ENCODE peak calls at places on chromosomes 3 and 15, in nine cellular contexts. O is transverse colon, Y is lower lobe of right lung, P is hepatocyte, V is A549, W is upper lobe of right lung, Z is heart right ventricle, E is neural progenitor cell, H is coronary artery. L is an unnamed sample.

GRCh38 chr15:70427120-70427519 is 329.4 kb upstream of the TLE3 start:
- DNase-seq in P (no peak), H (no peak), Z (no peak), W (no peak), Y (no peak), O (no peak), V (peak), E (no peak), L (no peak)

GRCh38 chr3:42539871-42540714 is 37.6 kb downstream of the VIPR1 start:
- DNase-seq in Z (no peak), O (peak), V (peak), H (no peak), P (peak), E (peak), W (peak), Y (peak), L (peak)

GRCh38 chr15:56805466-56806146 is 72.3 kb upstream of the ZNF280D start:
- DNase-seq in V (peak), Y (no peak), E (no peak), H (no peak), P (peak), W (no peak), Z (no peak), O (no peak), L (peak)

GRCh38 chr15:41849861-41850260 is 11.2 kb downstream of the PLA2G4B start:
- DNase-seq in O (no peak), P (no peak), W (peak), Z (no peak), V (no peak), H (no peak), Y (peak), E (no peak), L (peak)

GRCh38 chr3:9808345-9809037 is 1.6 kb upstream of the TTLL3 start:
- DNase-seq in E (peak), P (peak), Z (no peak), V (peak), W (no peak), H (no peak), Y (no peak), O (peak), L (peak)

GRCh38 chr3:162512488-162512887 is 1015.9 kb downstream of the OTOL1 start:
- DNase-seq in P (no peak), E (no peak), V (no peak), W (no peak), Z (no peak), Y (no peak), O (no peak), H (no peak), L (no peak)

GRCh38 chr3:112653881-112654300 is 12.9 kb upstream of the CCDC80 start:
- DNase-seq in O (no peak), V (peak), P (no peak), H (no peak), Y (peak), E (no peak), W (no peak), Z (peak), L (peak)

GRCh38 chr15:29123171-29123570 is 146.5 kb downstream of the NSMCE3 start:
- DNase-seq in H (no peak), O (no peak), P (no peak), E (no peak), V (no peak), W (no peak), Z (no peak), Y (peak), L (no peak)

GRCh38 chr15:89121414-89121813 is 33.2 kb downstream of the ABHD2 start:
- DNase-seq in W (no peak), O (peak), Z (no peak), P (peak), V (peak), Y (no peak), E (no peak), H (no peak), L (peak)

GRCh38 chr3:161648071-161648470 is 151.5 kb downstream of the OTOL1 start:
- DNase-seq in O (no peak), P (no peak), W (no peak), V (no peak), Y (no peak), Z (no peak), H (no peak), E (no peak), L (no peak)

GRCh38 chr3:4306091-4306490 is 2.9 kb downstream of the SETMAR start:
- DNase-seq in Y (no peak), Z (no peak), V (no peak), H (no peak), O (no peak), E (no peak), W (no peak), P (no peak), L (no peak)

GRCh38 chr3:136787226-136787793 is 31.6 kb upstream of the SLC35G2 start:
- DNase-seq in Y (no peak), E (no peak), V (no peak), W (no peak), H (no peak), O (peak), Z (no peak), P (no peak), L (no peak)

GRCh38 chr3:167032267-167032876 is 347.7 kb downstream of the ZBBX start:
- DNase-seq in P (peak), Y (no peak), H (no peak), W (no peak), E (peak), O (no peak), V (peak), Z (no peak), L (peak)

GRCh38 chr3:2783261-2783660 is 326.9 kb downstream of the IL5RA start:
- DNase-seq in P (no peak), E (peak), Z (no peak), W (no peak), V (no peak), O (no peak), H (no peak), Y (no peak), L (no peak)

GRCh38 chr15:40448354-40448753 is 7.6 kb downstream of the BAHD1 start:
- DNase-seq in H (no peak), Y (no peak), P (no peak), E (no peak), V (no peak), O (peak), Z (no peak), W (no peak), L (no peak)

GRCh38 chr3:13480340-13481318 is 523 bp downstream of the HDAC11 start:
- DNase-seq in O (peak), E (no peak), Y (peak), W (peak), H (no peak), Z (no peak), V (no peak), P (no peak), L (no peak)

GRCh38 chr15:90074916-90075315 is 27.4 kb downstream of the IDH2 start:
- DNase-seq in W (no peak), Z (no peak), O (no peak), Y (no peak), E (no peak), V (no peak), H (no peak), P (no peak), L (no peak)

GRCh38 chr15:41890050-41890690 is 3.7 kb downstream of the SPTBN5 start:
- DNase-seq in W (peak), H (no peak), V (no peak), Z (no peak), E (no peak), P (no peak), O (no peak), Y (no peak), L (no peak)

GRCh38 chr3:124351430-124352142 is 359.7 kb upstream of the ROPN1 start:
- DNase-seq in P (peak), E (peak), Z (no peak), H (no peak), O (no peak), V (peak), Y (no peak), W (no peak), L (peak)

GRCh38 chr3:182327196-182327681 is 466.1 kb upstream of the ATP11B start:
- DNase-seq in H (no peak), E (no peak), V (no peak), W (no peak), Y (no peak), O (no peak), P (no peak), Z (no peak), L (no peak)

GRCh38 chr3:27730774-27731659 is 8.9 kb upstream of the EOMES start:
- DNase-seq in H (no peak), Y (no peak), W (no peak), E (peak), V (no peak), Z (no peak), P (no peak), O (no peak), L (no peak)

GRCh38 chr3:59766165-59766872 is 716.5 kb upstream of the CFAP20DC start:
- DNase-seq in H (no peak), O (no peak), Z (no peak), V (no peak), E (no peak), P (peak), W (no peak), Y (no peak), L (no peak)

GRCh38 chr15:85592148-85592547 is 202.6 kb downstream of the KLHL25 start:
- DNase-seq in E (no peak), W (no peak), O (no peak), Z (no peak), Y (no peak), P (no peak), H (no peak), V (peak), L (peak)

GRCh38 chr15:80854104-80854503 is 74.9 kb downstream of the CEMIP start:
- DNase-seq in O (no peak), P (no peak), Y (no peak), H (no peak), W (no peak), V (no peak), E (no peak), Z (no peak), L (no peak)

GRCh38 chr3:190044974-190045373 is 75.7 kb downstream of the P3H2 start:
- DNase-seq in Z (no peak), V (no peak), O (no peak), P (no peak), Y (no peak), W (no peak), E (no peak), H (no peak), L (no peak)

GRCh38 chr3:21752749-21753347 is 1.8 kb upstream of the ZNF385D start:
- DNase-seq in P (peak), O (no peak), Z (no peak), Y (no peak), W (no peak), E (peak), V (peak), H (no peak), L (no peak)

GRCh38 chr3:37995652-37996641 is 5.4 kb downstream of the VILL start:
- DNase-seq in Z (no peak), P (no peak), E (no peak), Y (no peak), W (peak), V (no peak), O (no peak), H (peak), L (no peak)

GRCh38 chr15:74383695-74384565 is 16.5 kb upstream of the CYP11A1 start:
- DNase-seq in W (no peak), O (no peak), V (peak), H (no peak), E (no peak), Y (no peak), P (peak), Z (no peak), L (peak)

GRCh38 chr15:71296032-71296686 is 180.9 kb downstream of the THSD4 start:
- DNase-seq in Y (no peak), H (no peak), Z (no peak), W (no peak), E (no peak), P (peak), O (peak), V (peak), L (peak)

GRCh38 chr3:124401841-124402240 is 328.4 kb upstream of the UMPS start:
- DNase-seq in W (no peak), Y (no peak), V (no peak), P (peak), E (peak), H (no peak), Z (no peak), O (no peak), L (no peak)

GRCh38 chr15:21270474-21270873 is 169.8 kb downstream of the POTEB3 start:
- DNase-seq in W (no peak), O (no peak), P (no peak), Z (no peak), V (peak), E (no peak), Y (peak), H (peak), L (no peak)

GRCh38 chr15:31150732-31151212 is 49.2 kb upstream of the TRPM1 start:
- DNase-seq in V (no peak), Y (no peak), H (no peak), O (no peak), Z (no peak), P (no peak), W (no peak), E (peak), L (peak)

GRCh38 chr15:39359736-39360135 is 221.1 kb upstream of the THBS1 start:
- DNase-seq in Z (no peak), V (no peak), O (no peak), Y (no peak), P (no peak), E (no peak), W (no peak), H (no peak), L (no peak)

GRCh38 chr3:71874618-71875017 is 89.7 kb upstream of the PROK2 start:
- DNase-seq in H (no peak), E (no peak), V (no peak), O (no peak), W (no peak), P (no peak), Y (no peak), Z (no peak), L (no peak)

GRCh38 chr3:94462931-94463330 is 400.1 kb downstream of the NSUN3 start:
- DNase-seq in Y (no peak), W (no peak), V (no peak), E (no peak), Z (no peak), P (no peak), O (no peak), H (no peak), L (no peak)

GRCh38 chr3:43773273-43774104 is 82.8 kb downstream of the ABHD5 start:
- DNase-seq in E (peak), O (peak), W (no peak), H (peak), P (no peak), Y (peak), Z (peak), V (peak), L (no peak)

GRCh38 chr15:90607361-90607760 is 77.6 kb downstream of the CRTC3 start:
- DNase-seq in V (no peak), E (no peak), H (no peak), Z (no peak), P (no peak), W (no peak), O (no peak), Y (no peak), L (no peak)

GRCh38 chr15:48427479-48427878 is 96.2 kb downstream of the DUT start:
- DNase-seq in O (no peak), Y (no peak), P (no peak), H (no peak), Z (no peak), E (no peak), V (no peak), W (no peak), L (no peak)

DNA sequence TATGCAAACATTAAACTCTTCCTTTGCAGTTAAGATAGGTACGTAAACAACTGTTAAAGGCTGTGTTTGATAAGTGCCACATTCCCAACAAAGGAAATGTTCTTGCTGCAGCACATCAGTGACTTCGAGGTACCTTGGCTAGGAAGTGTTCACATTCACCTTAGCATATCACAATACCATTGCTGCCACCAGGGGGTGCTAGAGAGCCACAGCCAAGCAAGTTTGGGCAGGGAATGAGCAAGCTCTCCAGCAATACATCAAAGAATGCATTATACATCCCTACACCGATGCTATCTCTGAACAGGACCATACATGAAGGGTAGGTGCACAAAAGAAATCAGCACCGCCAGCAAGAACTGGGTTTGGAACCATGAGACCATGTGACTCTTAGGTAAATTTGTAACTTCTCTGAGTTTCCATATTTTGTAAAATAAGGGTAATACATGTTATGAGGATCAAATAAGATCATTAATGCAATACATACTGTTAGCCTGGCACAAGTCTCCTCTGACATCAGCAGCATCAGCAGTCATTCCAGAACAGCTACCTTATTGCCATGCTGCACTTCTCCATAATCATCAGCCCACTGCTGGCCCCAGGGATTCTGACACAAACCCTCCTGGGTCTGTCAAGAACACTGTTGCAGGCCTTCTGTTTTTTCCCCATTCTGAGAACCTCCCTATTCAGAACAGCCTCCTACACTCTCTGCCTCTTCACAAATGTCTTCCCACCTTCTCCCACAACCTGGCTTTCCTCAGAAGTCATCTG is 37.6 kb downstream of the RYK start:
- DNase-seq in O (peak), H (peak), W (peak), Y (peak), V (peak), E (peak), Z (peak), P (peak), L (peak)
- TF ChIP-seq CTCF in O (peak), H (peak), W (peak), Y (peak), V (peak), E (peak), Z (peak), P (peak), L (peak)

DNA sequence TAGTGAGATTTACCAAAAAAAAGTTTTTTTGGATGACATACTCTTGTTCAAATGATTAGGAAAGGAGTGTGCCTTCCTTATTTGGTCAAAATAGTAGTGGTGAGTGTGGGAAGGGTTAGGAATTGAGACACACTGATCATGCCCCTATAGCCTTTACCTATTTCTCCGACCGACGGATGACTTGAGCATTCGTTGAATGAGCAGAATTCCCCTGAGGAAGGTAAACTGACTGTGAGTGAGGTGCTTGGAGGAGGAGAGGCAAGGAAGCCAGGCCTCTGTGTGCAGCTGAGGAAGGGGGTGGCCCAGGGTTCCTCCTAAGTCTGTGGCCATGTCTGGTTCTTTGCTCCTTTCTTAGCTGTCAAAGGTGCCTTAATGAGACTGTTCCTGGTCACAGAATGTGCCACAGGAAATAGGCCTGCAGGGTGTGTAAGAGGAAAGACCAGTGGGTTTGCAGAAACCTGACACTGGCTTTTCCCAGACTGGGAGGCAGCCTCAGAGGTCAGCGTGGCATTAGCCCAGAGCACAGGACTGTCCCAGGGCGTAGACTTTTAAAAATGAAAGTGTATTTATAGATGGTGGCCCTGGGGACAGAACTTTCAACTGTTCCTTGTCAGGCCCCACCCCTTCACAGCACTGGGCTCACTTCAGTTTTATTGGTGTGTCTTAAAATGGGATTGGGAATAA is 307.7 kb upstream of the C2CD4B start:
- DNase-seq in E (peak), Y (no peak), W (no peak), V (no peak), Z (peak), P (no peak), H (no peak), O (peak), L (no peak)
- H3K27ac ChIP-seq in E (no peak), Y (no peak), W (no peak), V (no peak), Z (peak), P (peak), H (peak), O (peak), L (no peak)

DNA sequence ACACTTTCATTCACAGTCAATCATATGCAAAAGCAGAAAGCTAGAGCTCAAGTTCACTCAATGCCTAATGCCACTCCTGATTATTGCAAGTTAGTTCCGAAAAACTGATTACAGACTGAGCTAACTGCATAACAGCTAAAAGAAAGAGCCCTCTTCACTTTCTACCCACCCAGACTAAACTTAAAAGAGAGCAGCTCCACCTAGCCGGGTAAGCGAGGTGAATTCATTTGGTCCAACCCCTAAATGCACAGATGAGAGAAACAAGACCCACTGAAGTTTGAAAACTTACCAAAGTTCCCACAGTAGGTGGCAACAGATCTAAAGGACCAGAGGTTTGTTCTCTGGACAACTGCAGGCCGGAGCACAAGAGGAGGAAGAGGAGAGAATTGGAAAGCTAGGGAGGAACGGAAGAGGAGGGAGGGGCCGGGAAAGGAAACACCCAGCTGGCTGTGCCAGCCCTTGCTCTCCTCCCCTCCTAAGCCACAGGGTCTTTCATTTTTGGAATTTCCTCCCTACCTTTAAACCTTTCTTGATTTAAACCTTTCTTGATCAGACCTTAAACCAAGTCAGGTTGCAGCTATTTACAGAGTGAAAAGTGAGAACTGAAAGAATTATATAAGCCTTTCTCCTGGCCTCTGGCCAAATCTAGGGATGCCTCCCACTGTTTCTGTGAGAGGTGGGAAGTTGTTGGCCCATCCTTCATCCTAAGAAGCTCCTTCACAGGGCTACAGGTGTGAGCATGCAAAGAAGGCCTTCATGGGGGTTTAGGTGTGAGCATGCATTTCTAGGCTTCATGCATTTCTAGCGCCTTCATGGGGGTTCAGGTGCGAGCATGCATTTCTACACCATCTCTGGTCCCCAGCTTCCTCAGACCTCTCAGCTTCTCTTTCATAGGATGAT is 114.7 kb upstream of the LMOD3 start:
- DNase-seq in Y (no peak), H (no peak), W (no peak), P (no peak), O (peak), E (no peak), V (no peak), Z (peak), L (no peak)
- TF ChIP-seq CTCF in Y (no peak), H (no peak), W (no peak), P (peak), O (no peak), E (no peak), V (no peak), Z (no peak), L (peak)

GRCh38 chr3:69218079-69218478 is 95.7 kb upstream of the LMOD3 start:
- DNase-seq in W (no peak), P (no peak), Y (no peak), H (no peak), O (no peak), E (no peak), Z (no peak), V (no peak), L (no peak)

GRCh38 chr3:69216981-69217380 is 94.6 kb upstream of the LMOD3 start:
- DNase-seq in V (no peak), Y (no peak), P (no peak), Z (no peak), O (no peak), E (no peak), W (no peak), H (no peak), L (no peak)

GRCh38 chr3:69210068-69210730 is 87.8 kb upstream of the LMOD3 start:
- DNase-seq in Z (no peak), V (no peak), H (no peak), W (no peak), Y (no peak), P (no peak), E (no peak), O (no peak), L (no peak)

GRCh38 chr3:69212411-69213160 is 90.2 kb upstream of the LMOD3 start:
- DNase-seq in H (no peak), W (no peak), Y (no peak), O (no peak), P (peak), Z (no peak), E (no peak), V (peak), L (peak)

GRCh38 chr3:69214241-69214640 is 91.8 kb upstream of the LMOD3 start:
- DNase-seq in P (no peak), E (no peak), O (no peak), Y (no peak), H (no peak), W (no peak), Z (no peak), V (peak), L (no peak)
- H3K27ac ChIP-seq in P (no peak), E (no peak), O (no peak), Y (no peak), H (no peak), W (no peak), Z (no peak), V (peak), L (peak)